ENCODE peak calls at places on chromosomes 5 and 9, in six cellular contexts. J, K, F, S, H and O are unnamed samples.

GRCh38 chr5:142806769-142807377 is 36.7 kb downstream of the ARHGAP26 start:
- DNase-seq in F (no peak), H (no peak), K (peak; percentile 57), S (no peak), J (no peak), O (no peak)

GRCh38 chr9:87518702-87519335 is 21.2 kb downstream of the DAPK1 start:
- DNase-seq in F (peak; percentile 62), S (no peak), H (no peak), J (no peak), K (no peak), O (no peak)

GRCh38 chr5:142644127-142644526 is 41.8 kb downstream of the FGF1 start:
- DNase-seq in H (no peak), F (no peak), S (no peak), J (no peak), K (no peak), O (no peak)

GRCh38 chr5:160461378-160461777 is 39.7 kb downstream of the PTTG1 start:
- DNase-seq in K (no peak), J (no peak), H (no peak), S (no peak), F (no peak), O (no peak)

GRCh38 chr9:128163523-128164331 is 3.7 kb downstream of the BBLN start:
- DNase-seq in H (no peak), J (no peak), K (no peak), S (no peak), F (no peak), O (no peak)

GRCh38 chr5:18553269-18553668 is 919.0 kb downstream of the TAF11L14 start:
- DNase-seq in H (no peak), F (no peak), S (no peak), K (no peak), J (peak; percentile 54), O (no peak)

GRCh38 chr5:132621699-132622098 is 36.3 kb upstream of the IL13 start:
- DNase-seq in K (no peak), H (no peak), S (no peak), J (no peak), F (no peak), O (no peak)

GRCh38 chr5:39506216-39506615 is 81.4 kb upstream of the DAB2 start:
- DNase-seq in J (no peak), F (no peak), S (peak; percentile 25), K (no peak), H (no peak), O (no peak)

GRCh38 chr9:130343445-130343918 is 77.9 kb downstream of the HMCN2 start:
- DNase-seq in F (peak; percentile 30), S (no peak), H (peak; percentile 9), J (no peak), K (peak; percentile 45), O (peak; percentile 49)

GRCh38 chr5:89583534-89583933 is 700.5 kb upstream of the MEF2C start:
- DNase-seq in H (no peak), F (no peak), K (no peak), J (no peak), S (no peak), O (no peak)

GRCh38 chr5:72109625-72110024 is 2.4 kb downstream of the MAP1B start:
- DNase-seq in H (no peak), S (no peak), F (no peak), J (peak; percentile 68), K (peak; percentile 23), O (no peak)

GRCh38 chr5:1105350-1106265 is 6.3 kb downstream of the SLC12A7 start:
- DNase-seq in K (no peak), F (no peak), S (no peak), J (peak; percentile 74), H (peak; percentile 50), O (no peak)

GRCh38 chr5:125409101-125409495 is 662.7 kb upstream of the ZNF608 start:
- DNase-seq in H (no peak), S (peak; percentile 21), F (no peak), K (no peak), J (peak; percentile 17), O (no peak)

GRCh38 chr5:478355-478981 is 35.5 kb downstream of the EXOC3 start:
- DNase-seq in S (no peak), H (no peak), K (no peak), F (no peak), J (no peak), O (no peak)

GRCh38 chr5:128905225-128906110 is 59.8 kb upstream of the SLC27A6 start:
- DNase-seq in F (peak; percentile 51), K (peak; percentile 65), H (no peak), J (peak; percentile 63), S (peak; percentile 56), O (peak; percentile 14)

GRCh38 chr5:123117989-123118388 is 28.9 kb downstream of the PRDM6 start:
- DNase-seq in S (no peak), J (no peak), K (no peak), F (no peak), H (no peak), O (no peak)

GRCh38 chr9:134710271-134710540 is 68.6 kb downstream of the COL5A1 start:
- DNase-seq in F (no peak), K (no peak), J (no peak), S (no peak), H (no peak), O (no peak)

GRCh38 chr5:17157294-17157693 is 60.1 kb upstream of the BASP1 start:
- DNase-seq in F (no peak), J (no peak), K (no peak), S (peak; percentile 62), H (no peak), O (no peak)

GRCh38 chr9:12764150-12764549 is 10.7 kb upstream of the LURAP1L start:
- DNase-seq in H (no peak), K (no peak), F (no peak), J (no peak), S (no peak), O (no peak)

GRCh38 chr5:72817076-72817476 is 615 bp downstream of the TNPO1 start:
- DNase-seq in J (peak; percentile 52), S (peak; percentile 64), F (peak; percentile 35), H (peak; percentile 8), K (peak; percentile 79), O (no peak)

GRCh38 chr9:127089639-127090081 is 32.8 kb downstream of the ANGPTL2 start:
- DNase-seq in K (no peak), J (no peak), S (no peak), H (no peak), F (no peak), O (no peak)

GRCh38 chr9:85038824-85039540 is 369.5 kb downstream of the NTRK2 start:
- DNase-seq in S (no peak), J (no peak), F (no peak), K (no peak), H (no peak), O (no peak)

GRCh38 chr9:89171693-89172092 is 6.9 kb downstream of the SHC3 start:
- DNase-seq in H (no peak), J (no peak), K (no peak), S (no peak), F (no peak), O (no peak)
- TF ChIP-seq CTCF in H (no peak), J (no peak), K (no peak), S (peak; percentile 18), F (no peak), O (no peak)

GRCh38 chr9:104025945-104026344 is 68.2 kb upstream of the SMC2 start:
- DNase-seq in S (peak; percentile 6), F (no peak), J (no peak), H (no peak), K (no peak), O (no peak)
- TF ChIP-seq CTCF in S (no peak), F (no peak), J (no peak), H (no peak), K (no peak), O (no peak)

GRCh38 chr9:110197330-110198187 is 10.4 kb downstream of the C9orf152 start:
- DNase-seq in H (no peak), S (no peak), K (no peak), F (no peak), J (peak; percentile 21), O (no peak)
- TF ChIP-seq CTCF in H (no peak), S (peak; percentile 59), K (peak; percentile 40), F (peak; percentile 29), J (peak; percentile 14), O (no peak)

DNA sequence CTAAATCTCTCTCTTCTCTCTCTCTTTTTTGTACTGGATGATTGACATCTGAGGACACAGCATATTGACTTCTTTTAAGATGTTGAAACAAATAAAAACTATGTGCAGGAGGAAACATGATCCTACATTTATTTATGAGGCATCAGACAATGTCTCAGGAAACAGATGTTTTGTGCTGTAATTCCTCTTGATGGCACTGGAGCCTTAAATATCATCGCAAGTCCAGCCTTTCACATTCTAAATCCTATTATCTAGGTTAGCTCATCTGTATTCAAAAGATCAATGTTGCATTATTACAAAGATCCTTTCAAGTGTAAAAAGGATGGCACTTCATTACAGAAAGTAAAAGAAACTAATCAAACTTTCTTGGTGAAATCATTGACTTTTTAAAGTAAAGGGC is 63.9 kb downstream of the MAT2B start:
- DNase-seq in K (no peak), S (peak; percentile 57), F (no peak), H (no peak), J (peak; percentile 8), O (no peak)
- TF ChIP-seq CTCF in K (peak; percentile 2), S (peak; percentile 50), F (no peak), H (no peak), J (no peak), O (peak; percentile 94)

GRCh38 chr9:119284587-119285337 is 84.5 kb downstream of the BRINP1 start:
- DNase-seq in J (no peak), H (no peak), F (no peak), K (no peak), S (peak; percentile 18), O (no peak)

GRCh38 chr9:119284118-119284517 is 85.1 kb downstream of the BRINP1 start:
- DNase-seq in K (peak; percentile 54), S (peak; percentile 3), H (no peak), J (peak; percentile 17), F (no peak), O (no peak)

GRCh38 chr9:119291554-119291953 is 77.7 kb downstream of the BRINP1 start:
- DNase-seq in K (no peak), J (no peak), S (no peak), F (no peak), H (no peak), O (no peak)

DNA sequence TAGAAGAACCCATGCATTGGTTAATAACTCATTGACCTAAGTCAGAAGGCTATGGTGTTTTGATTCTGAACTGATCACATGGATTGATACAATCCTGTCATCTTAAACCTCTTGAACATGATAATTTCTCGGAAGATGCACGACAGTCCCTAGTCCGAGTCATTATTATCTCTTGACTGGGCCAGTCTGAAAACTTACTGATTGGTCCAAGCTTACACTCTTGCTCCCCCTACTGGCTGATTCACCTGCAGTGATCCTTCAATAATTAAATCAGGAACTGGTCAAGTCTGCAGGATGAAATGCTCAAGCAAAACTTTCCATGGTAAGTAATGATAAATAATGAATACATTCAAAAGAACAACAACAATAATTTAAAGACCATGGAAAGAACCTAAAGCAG is 79.5 kb downstream of the BRINP1 start:
- DNase-seq in F (peak; percentile 85), H (no peak), J (peak; percentile 53), K (peak; percentile 75), S (peak; percentile 63), O (peak; percentile 25)
- TF ChIP-seq CTCF in F (peak; percentile 49), H (no peak), J (peak; percentile 50), K (peak; percentile 48), S (peak; percentile 87), O (peak; percentile 51)

GRCh38 chr5:168288349-168289245 is 2.8 kb upstream of the WWC1 start:
- DNase-seq in F (no peak), J (peak; percentile 55), S (no peak), K (no peak), H (no peak), O (no peak)
- TF ChIP-seq CTCF in F (no peak), J (no peak), S (no peak), K (no peak), H (no peak), O (no peak)